ENCODE peak calls at places on chromosomes 11 and 22, in seven cellular contexts. J is AG08395, Q is smooth muscle cell of the brain vasculature, I is T follicular helper cell, G is T1000, S is body of pancreas, O is RWPE1. P is an unnamed sample.
A peak's percentile ranks its signal among the peaks of the same experiment; 100 is the strongest.

GRCh38 chr11:85815186-85815911 is 4.4 kb upstream of the SYTL2 start:
- DNase-seq in J (peak; percentile 50), Q (no peak), I (no peak), G (peak; percentile 13), S (no peak), O (peak; percentile 15), P (no peak)

GRCh38 chr11:65787649-65788622 is 1.1 kb downstream of the OVOL1 start:
- DNase-seq in J (no peak), Q (no peak), I (no peak), G (no peak), S (peak; percentile 63), O (no peak), P (no peak)

GRCh38 chr11:94866936-94867795 is 99.0 kb downstream of the AMOTL1 start:
- DNase-seq in J (no peak), Q (no peak), I (no peak), G (no peak), S (no peak), O (no peak), P (no peak)

GRCh38 chr11:85076535-85077330 is 550.4 kb downstream of the DLG2 start:
- DNase-seq in J (peak; percentile 43), Q (no peak), I (no peak), G (no peak), S (no peak), O (no peak), P (no peak)

GRCh38 chr11:120696597-120696996 is 185.0 kb downstream of the GRIK4 start:
- DNase-seq in J (no peak), Q (no peak), I (no peak), G (no peak), S (no peak), O (no peak), P (no peak)

GRCh38 chr11:80838153-80838552 is 1397.3 kb upstream of the TENM4 start:
- DNase-seq in J (no peak), Q (no peak), I (no peak), G (no peak), S (no peak), O (no peak), P (no peak)

GRCh38 chr11:2296913-2297622 is 4.7 kb downstream of the C11orf21 start:
- DNase-seq in J (no peak), Q (no peak), I (no peak), G (no peak), S (no peak), O (no peak), P (no peak)

GRCh38 chr22:39718206-39718605 is 147.7 kb downstream of the CACNA1I start:
- DNase-seq in J (no peak), Q (no peak), I (no peak), G (no peak), S (no peak), O (no peak), P (no peak)

GRCh38 chr11:108983621-108984020 is 318.8 kb downstream of the DDX10 start:
- DNase-seq in J (no peak), Q (no peak), I (no peak), G (peak; percentile 6), S (no peak), O (no peak), P (no peak)

GRCh38 chr22:38144025-38144405 is 33.5 kb upstream of the BAIAP2L2 start:
- DNase-seq in J (no peak), Q (no peak), I (no peak), G (no peak), S (no peak), O (no peak), P (no peak)

GRCh38 chr11:19958218-19958617 is 202.1 kb downstream of the DBX1 start:
- DNase-seq in J (no peak), Q (no peak), I (no peak), G (no peak), S (no peak), O (no peak), P (no peak)

GRCh38 chr11:93537022-93537421 is 6.2 kb downstream of the SMCO4 start:
- DNase-seq in J (no peak), Q (no peak), I (no peak), G (no peak), S (peak; percentile 66), O (no peak), P (no peak)

GRCh38 chr11:7548659-7549283 is 35.0 kb downstream of the PPFIBP2 start:
- DNase-seq in J (no peak), Q (no peak), I (no peak), G (no peak), S (peak; percentile 58), O (no peak), P (no peak)

GRCh38 chr11:66768818-66769217 is 39.8 kb upstream of the SPTBN2 start:
- DNase-seq in J (no peak), Q (no peak), I (no peak), G (no peak), S (no peak), O (no peak), P (no peak)

GRCh38 chr22:35376728-35377472 is 4.0 kb upstream of the HMOX1 start:
- DNase-seq in J (peak; percentile 95), Q (peak; percentile 98), I (no peak), G (peak; percentile 81), S (peak; percentile 95), O (peak; percentile 84), P (peak; percentile 60)

GRCh38 chr11:117180661-117181585 is 2.4 kb downstream of the SIDT2 start:
- DNase-seq in J (peak; percentile 60), Q (no peak), I (peak; percentile 58), G (no peak), S (peak; percentile 90), O (no peak), P (peak; percentile 28)

GRCh38 chr22:26289486-26290250 is 120.4 kb downstream of the SEZ6L start:
- DNase-seq in J (no peak), Q (no peak), I (no peak), G (no peak), S (no peak), O (no peak), P (no peak)

GRCh38 chr11:61061081-61061826 is 41.0 kb upstream of the CD5 start:
- DNase-seq in J (no peak), Q (no peak), I (peak; percentile 72), G (no peak), S (no peak), O (peak; percentile 77), P (no peak)

GRCh38 chr11:95145430-95146063 is 55.9 kb downstream of the ENDOD1 start:
- DNase-seq in J (no peak), Q (no peak), I (no peak), G (no peak), S (no peak), O (no peak), P (no peak)

GRCh38 chr11:57358543-57358961 is 20.4 kb downstream of the P2RX3 start:
- DNase-seq in J (no peak), Q (no peak), I (no peak), G (no peak), S (no peak), O (peak; percentile 35), P (no peak)

GRCh38 chr22:44815099-44816070 is 63.0 kb downstream of the ARHGAP8 start:
- DNase-seq in J (no peak), Q (no peak), I (no peak), G (no peak), S (no peak), O (no peak), P (no peak)

GRCh38 chr11:36349345-36350136 is 53.5 kb downstream of the PRR5L start:
- DNase-seq in J (no peak), Q (no peak), I (no peak), G (no peak), S (no peak), O (no peak), P (no peak)

GRCh38 chr11:35014352-35014751 is 97.9 kb downstream of the PDHX start:
- DNase-seq in J (peak; percentile 87), Q (peak; percentile 80), I (no peak), G (no peak), S (no peak), O (no peak), P (no peak)

GRCh38 chr11:109775686-109776085 is 317.5 kb upstream of the ZC3H12C start:
- DNase-seq in J (no peak), Q (no peak), I (no peak), G (no peak), S (no peak), O (no peak), P (no peak)

GRCh38 chr11:64767344-64768299 is 7.8 kb upstream of the PYGM start:
- DNase-seq in J (peak; percentile 48), Q (no peak), I (peak; percentile 73), G (no peak), S (peak; percentile 69), O (no peak), P (no peak)

GRCh38 chr11:134124660-134125451 is 56.0 kb downstream of the JAM3 start:
- DNase-seq in J (peak; percentile 45), Q (no peak), I (peak; percentile 0), G (no peak), S (peak; percentile 66), O (no peak), P (no peak)

GRCh38 chr11:62725686-62726085 is 1.6 kb downstream of the HNRNPUL2 start:
- DNase-seq in J (no peak), Q (no peak), I (no peak), G (no peak), S (no peak), O (no peak), P (no peak)

GRCh38 chr22:48959496-48959895 is 868.2 kb downstream of the BRD1 start:
- DNase-seq in J (no peak), Q (no peak), I (no peak), G (no peak), S (no peak), O (no peak), P (no peak)

GRCh38 chr11:107991868-107992414 is 16.8 kb upstream of the CUL5 start:
- DNase-seq in J (no peak), Q (no peak), I (no peak), G (no peak), S (no peak), O (no peak), P (no peak)

GRCh38 chr11:7892751-7893356 is 38.2 kb downstream of the OR10A6 start:
- DNase-seq in J (peak; percentile 75), Q (peak; percentile 37), I (no peak), G (no peak), S (no peak), O (peak; percentile 71), P (no peak)

GRCh38 chr11:94175545-94175944 is 46.9 kb downstream of the PANX1 start:
- DNase-seq in J (peak; percentile 92), Q (no peak), I (no peak), G (no peak), S (no peak), O (peak; percentile 25), P (no peak)

P was measured in esophagus squamous epithelium.